ENCODE peak calls at places on chromosomes 12 and 14, in seven cellular contexts. Q, L, J, M, S, C and E are unnamed samples.

GRCh38 chr12:116736962-116737773 is 701 bp downstream of the SPRING1 start:
- DNase-seq in L (no peak), M (peak; percentile 55), C (no peak), S (no peak), J (no peak), Q (no peak), E (no peak)

GRCh38 chr12:108560752-108561719 is at the start of gene SART3:
- DNase-seq in M (peak; percentile 89), C (peak; percentile 83), J (peak; percentile 82), Q (peak; percentile 82), S (peak; percentile 89), L (peak; percentile 86), E (peak; percentile 79)

GRCh38 chr14:94989946-94990345 is 167.4 kb downstream of the DICER1 start:
- DNase-seq in Q (no peak), M (no peak), J (no peak), C (no peak), L (no peak), S (no peak), E (no peak)

GRCh38 chr14:32129124-32129523 is 52.0 kb downstream of the ARHGAP5 start:
- DNase-seq in S (peak; percentile 81), J (no peak), C (no peak), M (no peak), Q (no peak), L (peak; percentile 29), E (no peak)

GRCh38 chr12:122753213-122753571 is 568 bp downstream of the DENR start:
- DNase-seq in J (no peak), M (no peak), S (no peak), L (no peak), C (no peak), Q (no peak), E (no peak)

GRCh38 chr12:81866081-81866480 is 106.9 kb upstream of the PPFIA2 start:
- DNase-seq in L (no peak), C (no peak), M (no peak), S (no peak), Q (no peak), J (no peak), E (no peak)

GRCh38 chr14:90513151-90514014 is 116.6 kb downstream of the CALM1 start:
- DNase-seq in L (peak; percentile 29), Q (peak; percentile 93), J (peak; percentile 85), C (no peak), M (peak; percentile 91), S (peak; percentile 90), E (peak; percentile 59)

GRCh38 chr12:28578833-28579252 is 388.6 kb downstream of the CCDC91 start:
- DNase-seq in S (no peak), Q (no peak), L (no peak), C (no peak), J (no peak), M (no peak), E (no peak)

GRCh38 chr14:95227279-95227860 is 70.0 kb upstream of the DICER1 start:
- DNase-seq in J (no peak), C (no peak), L (no peak), M (no peak), Q (peak; percentile 59), S (no peak), E (no peak)

GRCh38 chr12:32918890-32919791 is 22.6 kb upstream of the PKP2 start:
- DNase-seq in J (no peak), M (no peak), C (no peak), S (peak; percentile 72), L (peak; percentile 11), Q (no peak), E (no peak)

GRCh38 chr12:117486840-117487659 is 125.6 kb upstream of the NOS1 start:
- DNase-seq in J (peak; percentile 24), S (peak; percentile 97), C (peak; percentile 78), Q (peak; percentile 17), M (no peak), L (peak; percentile 94), E (peak; percentile 90)

GRCh38 chr12:74598819-74599218 is 61.2 kb downstream of the ATXN7L3B start:
- DNase-seq in Q (no peak), C (no peak), L (peak; percentile 0), J (no peak), S (peak; percentile 71), M (no peak), E (no peak)

GRCh38 chr14:101980700-101981099 is 16.3 kb downstream of the DYNC1H1 start:
- DNase-seq in Q (peak; percentile 61), C (peak; percentile 87), L (peak; percentile 98), S (peak; percentile 98), J (no peak), M (no peak), E (peak; percentile 95)

GRCh38 chr12:29782821-29783772 is 645 bp downstream of the TMTC1 start:
- DNase-seq in S (peak; percentile 14), M (peak; percentile 53), C (no peak), J (peak; percentile 59), L (no peak), Q (peak; percentile 3), E (no peak)

GRCh38 chr14:99612737-99613330 is 8.8 kb upstream of the CCDC85C start:
- DNase-seq in Q (no peak), L (peak; percentile 43), M (no peak), S (no peak), J (no peak), C (no peak), E (no peak)

GRCh38 chr14:42299692-42300091 is 693.0 kb downstream of the LRFN5 start:
- DNase-seq in J (no peak), C (no peak), S (no peak), Q (no peak), L (no peak), M (no peak), E (no peak)

GRCh38 chr12:10012630-10013330 is 2.4 kb downstream of the CLEC12B start:
- DNase-seq in L (peak; percentile 5), S (no peak), M (no peak), Q (no peak), C (no peak), J (no peak), E (no peak)

GRCh38 chr14:61116369-61116768 is 135.3 kb downstream of the SLC38A6 start:
- DNase-seq in L (no peak), J (no peak), S (peak; percentile 86), Q (no peak), C (no peak), M (no peak), E (no peak)

GRCh38 chr14:22271838-22272237 is 317.2 kb downstream of the DAD1 start:
- DNase-seq in M (no peak), L (no peak), C (no peak), J (no peak), Q (no peak), S (no peak), E (no peak)

GRCh38 chr12:26271889-26272492 is 76.6 kb downstream of the SSPN start:
- DNase-seq in M (peak; percentile 57), Q (peak; percentile 56), L (peak; percentile 80), S (peak; percentile 68), J (peak; percentile 81), C (no peak), E (peak; percentile 84)

GRCh38 chr12:6045438-6045837 is 79.0 kb downstream of the VWF start:
- DNase-seq in J (no peak), L (no peak), Q (no peak), S (no peak), M (no peak), C (no peak), E (no peak)